ENCODE peak calls at places on chromosomes 4 and X, in eight cellular contexts. One of them, this sample, is unnamed.

GRCh38 chr4:85769009-85769408 is 294.1 kb downstream of the ARHGAP24 start:
- DNase-seq in keratinocyte: no peak
- DNase-seq in GM23248: no peak
- DNase-seq in MM.1S: no peak
- DNase-seq in GM23338: no peak
- DNase-seq in GM12878: no peak
- DNase-seq in PC-3: peak
- DNase-seq in neural progenitor cell: no peak
- DNase-seq in this sample: no peak

GRCh38 chrX:56089376-56089775 is 142.8 kb upstream of the KLF8 start:
- DNase-seq in keratinocyte: no peak
- DNase-seq in GM23248: no peak
- DNase-seq in MM.1S: no peak
- DNase-seq in GM23338: no peak
- DNase-seq in GM12878: no peak
- DNase-seq in PC-3: no peak
- DNase-seq in neural progenitor cell: no peak
- DNase-seq in this sample: no peak

GRCh38 chr4:70705146-70705855 is 16.5 kb upstream of the RUFY3 start:
- DNase-seq in keratinocyte: no peak
- DNase-seq in GM23248: peak
- DNase-seq in MM.1S: peak
- DNase-seq in GM23338: peak
- DNase-seq in GM12878: no peak
- DNase-seq in PC-3: peak
- DNase-seq in neural progenitor cell: peak
- DNase-seq in this sample: peak

GRCh38 chr4:140052050-140052449 is 101.9 kb downstream of the MAML3 start:
- DNase-seq in keratinocyte: no peak
- DNase-seq in GM23248: peak
- DNase-seq in MM.1S: peak
- DNase-seq in GM23338: peak
- DNase-seq in GM12878: no peak
- DNase-seq in PC-3: peak
- DNase-seq in neural progenitor cell: peak
- DNase-seq in this sample: peak

GRCh38 chrX:42274151-42274550 is 350.8 kb upstream of the CASK start:
- DNase-seq in keratinocyte: no peak
- DNase-seq in GM23248: no peak
- DNase-seq in MM.1S: no peak
- DNase-seq in GM23338: no peak
- DNase-seq in GM12878: no peak
- DNase-seq in PC-3: no peak
- DNase-seq in neural progenitor cell: no peak
- DNase-seq in this sample: no peak

GRCh38 chrX:34578237-34578636 is 78.8 kb downstream of the TMEM47 start:
- DNase-seq in keratinocyte: no peak
- DNase-seq in GM23248: peak
- DNase-seq in MM.1S: peak
- DNase-seq in GM23338: peak
- DNase-seq in GM12878: no peak
- DNase-seq in PC-3: peak
- DNase-seq in neural progenitor cell: peak
- DNase-seq in this sample: peak

GRCh38 chr4:149371021-149371420 is 444.6 kb downstream of the IQCM start:
- DNase-seq in keratinocyte: peak
- DNase-seq in GM23248: peak
- DNase-seq in MM.1S: peak
- DNase-seq in GM23338: peak
- DNase-seq in GM12878: no peak
- DNase-seq in PC-3: peak
- DNase-seq in neural progenitor cell: peak
- DNase-seq in this sample: peak

GRCh38 chrX:30893206-30893605 is 4.2 kb upstream of the TAB3 start:
- DNase-seq in keratinocyte: no peak
- DNase-seq in GM23248: no peak
- DNase-seq in MM.1S: no peak
- DNase-seq in GM23338: no peak
- DNase-seq in GM12878: no peak
- DNase-seq in PC-3: peak
- DNase-seq in neural progenitor cell: no peak
- DNase-seq in this sample: no peak

GRCh38 chrX:74902806-74903205 is 22.4 kb downstream of the NEXMIF start:
- DNase-seq in keratinocyte: no peak
- DNase-seq in GM23248: no peak
- DNase-seq in MM.1S: no peak
- DNase-seq in GM23338: peak
- DNase-seq in GM12878: no peak
- DNase-seq in PC-3: no peak
- DNase-seq in neural progenitor cell: no peak
- DNase-seq in this sample: no peak

GRCh38 chr4:7070729-7071511 is 3.1 kb upstream of the GRPEL1 start:
- DNase-seq in keratinocyte: peak
- DNase-seq in GM23248: peak
- DNase-seq in MM.1S: peak
- DNase-seq in GM23338: peak
- DNase-seq in GM12878: peak
- DNase-seq in PC-3: peak
- DNase-seq in neural progenitor cell: peak
- DNase-seq in this sample: peak

DNA sequence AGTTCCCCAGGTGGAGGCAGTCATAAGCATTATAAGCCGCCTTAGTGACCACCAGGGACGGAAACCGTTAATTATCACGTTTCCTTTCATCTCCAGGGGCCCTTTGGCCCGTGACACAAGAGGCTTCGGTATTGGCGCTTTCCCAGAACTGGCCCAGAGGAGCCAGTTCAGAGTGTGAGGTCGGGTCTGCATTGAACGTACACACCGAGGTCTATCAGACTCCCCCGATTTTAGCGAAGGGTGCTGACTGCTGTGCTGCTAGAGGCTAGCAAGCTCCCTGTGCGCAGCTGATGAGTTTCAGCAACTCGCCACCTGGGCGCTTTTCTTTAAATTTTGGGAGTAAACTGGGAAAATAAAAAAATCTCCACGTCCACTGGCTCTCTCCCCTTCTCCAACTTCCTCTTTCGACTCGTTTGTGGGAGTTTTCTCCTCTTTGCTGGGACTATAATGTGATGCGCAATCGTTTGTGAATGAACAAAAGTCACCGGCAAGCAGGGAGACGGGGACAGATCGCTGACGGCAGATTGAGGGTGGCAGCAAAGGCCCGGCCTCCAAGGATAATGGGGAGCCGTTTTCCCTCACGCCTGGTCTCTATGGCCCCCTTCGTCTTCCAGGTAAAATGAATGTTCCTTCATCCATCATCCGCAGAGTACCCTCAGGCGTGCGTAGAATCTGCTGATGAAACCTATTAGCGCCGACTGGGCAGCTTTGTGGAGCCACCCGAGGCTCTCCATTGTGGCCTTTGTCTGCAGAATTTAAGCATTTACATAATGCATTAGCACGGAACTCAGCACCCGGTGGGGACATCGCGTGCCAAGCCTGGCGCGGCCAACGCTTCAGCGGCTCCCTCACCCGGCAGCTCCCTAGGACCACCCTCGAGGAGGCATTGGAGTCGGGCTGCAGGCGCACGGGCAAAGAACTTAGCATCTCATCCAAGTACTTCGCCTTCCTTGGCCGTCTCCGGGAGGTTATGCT is 1.6 kb upstream of the LRAT start:
- DNase-seq in keratinocyte: no peak
- DNase-seq in GM23248: peak
- DNase-seq in MM.1S: no peak
- DNase-seq in GM23338: peak
- DNase-seq in GM12878: no peak
- DNase-seq in PC-3: no peak
- DNase-seq in neural progenitor cell: peak
- DNase-seq in this sample: peak
- TF ChIP-seq EZH2 in keratinocyte: peak
- TF ChIP-seq EZH2 in GM23248: peak
- TF ChIP-seq EZH2 in MM.1S: no peak
- TF ChIP-seq EZH2 in GM23338: peak
- TF ChIP-seq EZH2 in GM12878: no peak
- TF ChIP-seq EZH2 in PC-3: no peak
- TF ChIP-seq EZH2 in neural progenitor cell: peak
- TF ChIP-seq EZH2 in this sample: no peak

DNA sequence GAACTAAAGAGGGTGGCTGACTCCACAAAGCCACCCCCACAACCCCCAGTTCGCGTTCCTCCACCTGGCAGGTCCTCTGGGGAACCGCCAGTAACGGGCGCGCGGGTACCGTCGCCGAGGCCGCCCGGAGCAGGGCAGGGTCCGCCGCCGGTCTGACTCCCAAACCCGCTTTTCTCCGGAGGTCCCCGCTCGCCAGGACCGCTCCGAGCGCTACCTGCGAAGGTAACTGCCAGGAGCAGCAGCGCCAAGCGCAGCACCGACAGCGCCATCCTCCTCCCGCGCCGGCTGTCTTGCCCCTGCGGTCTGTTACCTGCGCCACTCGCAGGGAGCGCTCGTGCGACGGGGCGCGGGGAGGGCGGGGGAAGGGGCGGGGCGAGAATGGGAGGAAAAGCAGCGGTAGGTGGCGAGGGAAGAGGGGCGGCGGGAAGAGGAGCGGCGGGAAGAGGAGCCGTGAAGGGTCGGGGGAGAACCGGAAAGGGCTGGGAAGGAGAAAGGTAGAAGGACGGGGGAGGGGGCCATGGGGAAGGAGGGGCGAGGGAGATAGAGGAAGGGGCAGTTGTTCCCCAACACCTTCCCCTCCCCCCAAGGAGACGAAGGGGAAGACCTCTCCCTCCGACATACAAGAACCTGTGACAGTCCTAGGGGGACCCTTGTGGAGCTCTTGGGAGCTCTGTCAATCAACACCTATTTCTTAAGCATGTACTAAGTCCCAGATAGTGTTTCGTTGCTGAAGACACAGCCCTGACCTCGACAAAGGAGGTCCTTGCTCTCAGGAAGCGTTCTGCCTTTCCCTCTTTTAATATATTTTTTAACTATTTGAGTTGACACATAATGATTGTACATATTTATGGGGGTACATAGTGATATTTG is at the start of gene SPINK2:
- DNase-seq in keratinocyte: no peak
- DNase-seq in GM23248: no peak
- DNase-seq in MM.1S: peak
- DNase-seq in GM23338: peak
- DNase-seq in GM12878: no peak
- DNase-seq in PC-3: peak
- DNase-seq in neural progenitor cell: peak
- DNase-seq in this sample: peak
- TF ChIP-seq EZH2 in keratinocyte: no peak
- TF ChIP-seq EZH2 in GM23248: no peak
- TF ChIP-seq EZH2 in MM.1S: no peak
- TF ChIP-seq EZH2 in GM23338: no peak
- TF ChIP-seq EZH2 in GM12878: no peak
- TF ChIP-seq EZH2 in PC-3: no peak
- TF ChIP-seq EZH2 in neural progenitor cell: peak
- TF ChIP-seq EZH2 in this sample: no peak

GRCh38 chrX:15916704-15917084 is 62.1 kb upstream of the AP1S2 start:
- DNase-seq in keratinocyte: no peak
- DNase-seq in GM23248: no peak
- DNase-seq in MM.1S: no peak
- DNase-seq in GM23338: no peak
- DNase-seq in GM12878: no peak
- DNase-seq in PC-3: no peak
- DNase-seq in neural progenitor cell: no peak
- DNase-seq in this sample: no peak
- TF ChIP-seq EZH2 in keratinocyte: no peak
- TF ChIP-seq EZH2 in GM23248: no peak
- TF ChIP-seq EZH2 in MM.1S: no peak
- TF ChIP-seq EZH2 in GM23338: no peak
- TF ChIP-seq EZH2 in GM12878: no peak
- TF ChIP-seq EZH2 in PC-3: no peak
- TF ChIP-seq EZH2 in neural progenitor cell: no peak
- TF ChIP-seq EZH2 in this sample: no peak

GRCh38 chr4:173519130-173520101 is 10.6 kb downstream of the HAND2 start:
- DNase-seq in keratinocyte: no peak
- DNase-seq in GM23248: peak
- DNase-seq in MM.1S: no peak
- DNase-seq in GM23338: peak
- DNase-seq in GM12878: no peak
- DNase-seq in PC-3: no peak
- DNase-seq in neural progenitor cell: peak
- DNase-seq in this sample: no peak
- TF ChIP-seq EZH2 in keratinocyte: no peak
- TF ChIP-seq EZH2 in GM23248: no peak
- TF ChIP-seq EZH2 in MM.1S: no peak
- TF ChIP-seq EZH2 in GM23338: peak
- TF ChIP-seq EZH2 in GM12878: no peak
- TF ChIP-seq EZH2 in PC-3: no peak
- TF ChIP-seq EZH2 in neural progenitor cell: peak
- TF ChIP-seq EZH2 in this sample: no peak

GRCh38 chr4:77025643-77026321 is 50.0 kb downstream of the CCNI start:
- DNase-seq in keratinocyte: no peak
- DNase-seq in GM23248: peak
- DNase-seq in MM.1S: no peak
- DNase-seq in GM23338: no peak
- DNase-seq in GM12878: peak
- DNase-seq in PC-3: no peak
- DNase-seq in neural progenitor cell: no peak
- DNase-seq in this sample: no peak
- TF ChIP-seq EZH2 in keratinocyte: no peak
- TF ChIP-seq EZH2 in GM23248: no peak
- TF ChIP-seq EZH2 in MM.1S: no peak
- TF ChIP-seq EZH2 in GM23338: no peak
- TF ChIP-seq EZH2 in GM12878: no peak
- TF ChIP-seq EZH2 in PC-3: no peak
- TF ChIP-seq EZH2 in neural progenitor cell: no peak
- TF ChIP-seq EZH2 in this sample: no peak

GRCh38 chr4:42151568-42152506 is 618 bp downstream of the BEND4 start:
- DNase-seq in keratinocyte: no peak
- DNase-seq in GM23248: peak
- DNase-seq in MM.1S: peak
- DNase-seq in GM23338: peak
- DNase-seq in GM12878: no peak
- DNase-seq in PC-3: no peak
- DNase-seq in neural progenitor cell: peak
- DNase-seq in this sample: peak
- TF ChIP-seq EZH2 in keratinocyte: peak
- TF ChIP-seq EZH2 in GM23248: no peak
- TF ChIP-seq EZH2 in MM.1S: no peak
- TF ChIP-seq EZH2 in GM23338: no peak
- TF ChIP-seq EZH2 in GM12878: no peak
- TF ChIP-seq EZH2 in PC-3: peak
- TF ChIP-seq EZH2 in neural progenitor cell: peak
- TF ChIP-seq EZH2 in this sample: peak

DNA sequence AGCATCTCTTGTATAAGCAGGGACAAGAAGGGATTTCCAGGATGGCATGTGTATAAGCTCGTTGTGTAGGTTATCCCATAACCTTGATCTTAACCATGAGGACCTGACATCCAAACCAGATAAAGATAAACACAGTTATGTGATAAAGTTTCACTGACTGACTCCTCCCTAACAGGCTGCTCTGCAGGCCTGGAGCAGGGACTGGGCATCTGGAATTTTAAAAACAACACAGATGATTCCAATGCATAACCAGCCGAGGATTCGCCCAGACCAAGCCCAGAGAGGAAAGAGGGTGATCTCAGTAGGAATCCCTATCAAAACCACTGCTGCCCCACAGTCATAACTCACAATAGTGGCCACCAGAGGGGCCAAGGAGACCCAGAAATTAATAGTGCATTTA is 22.7 kb downstream of the KLF3 start:
- DNase-seq in keratinocyte: no peak
- DNase-seq in GM23248: no peak
- DNase-seq in MM.1S: no peak
- DNase-seq in GM23338: no peak
- DNase-seq in GM12878: no peak
- DNase-seq in PC-3: no peak
- DNase-seq in neural progenitor cell: no peak
- DNase-seq in this sample: no peak
- TF ChIP-seq EZH2 in keratinocyte: no peak
- TF ChIP-seq EZH2 in GM23248: no peak
- TF ChIP-seq EZH2 in MM.1S: no peak
- TF ChIP-seq EZH2 in GM23338: no peak
- TF ChIP-seq EZH2 in GM12878: no peak
- TF ChIP-seq EZH2 in PC-3: no peak
- TF ChIP-seq EZH2 in neural progenitor cell: no peak
- TF ChIP-seq EZH2 in this sample: no peak

GRCh38 chrX:128294198-128294597 is 242.0 kb upstream of the ACTRT1 start:
- DNase-seq in keratinocyte: no peak
- DNase-seq in GM23248: no peak
- DNase-seq in MM.1S: no peak
- DNase-seq in GM23338: no peak
- DNase-seq in GM12878: no peak
- DNase-seq in PC-3: no peak
- DNase-seq in neural progenitor cell: no peak
- DNase-seq in this sample: no peak
- TF ChIP-seq EZH2 in keratinocyte: no peak
- TF ChIP-seq EZH2 in GM23248: no peak
- TF ChIP-seq EZH2 in MM.1S: no peak
- TF ChIP-seq EZH2 in GM23338: no peak
- TF ChIP-seq EZH2 in GM12878: no peak
- TF ChIP-seq EZH2 in PC-3: no peak
- TF ChIP-seq EZH2 in neural progenitor cell: no peak
- TF ChIP-seq EZH2 in this sample: no peak

This sample was measured in A673.